ENCODE peak calls at places on chromosomes 11 and 22, in six cellular contexts. I is neuronal stem cell, K is H1, H is IMR-90, D is H9, J is mesenchymal stem cell. L is an unnamed sample.

GRCh38 chr11:134181707-134182106 is 42.1 kb downstream of the NCAPD3 start:
- DNase-seq in I (no peak), K (no peak), H (peak), D (no peak), J (no peak), L (no peak)

GRCh38 chr22:38479096-38479840 is 11.4 kb downstream of the KDELR3 start:
- DNase-seq in I (no peak), K (no peak), H (no peak), D (no peak), J (no peak), L (peak)

GRCh38 chr11:122872046-122872445 is 10.5 kb upstream of the JHY start:
- DNase-seq in I (no peak), K (no peak), H (no peak), D (no peak), J (no peak), L (peak)

GRCh38 chr11:127862406-127862805 is 725.0 kb downstream of the ETS1 start:
- DNase-seq in I (no peak), K (no peak), H (no peak), D (no peak), J (no peak), L (peak)

GRCh38 chr11:110878513-110878912 is 166.3 kb upstream of the ARHGAP20 start:
- DNase-seq in I (no peak), K (no peak), H (peak), D (no peak), J (no peak), L (no peak)

GRCh38 chr22:21726650-21727049 is 8.9 kb downstream of the YPEL1 start:
- DNase-seq in I (no peak), K (peak), H (no peak), D (peak), J (peak), L (peak)

GRCh38 chr22:45966320-45966891 is 10.6 kb downstream of the WNT7B start:
- DNase-seq in I (no peak), K (no peak), H (no peak), D (no peak), J (no peak), L (no peak)

GRCh38 chr22:26447594-26448329 is 18.7 kb downstream of the ASPHD2 start:
- DNase-seq in I (no peak), K (no peak), H (no peak), D (no peak), J (no peak), L (no peak)

GRCh38 chr11:937853-938261 is 12.2 kb downstream of the AP2A2 start:
- DNase-seq in I (no peak), K (no peak), H (no peak), D (no peak), J (no peak), L (no peak)

GRCh38 chr11:936199-936598 is 10.5 kb downstream of the AP2A2 start:
- DNase-seq in I (no peak), K (no peak), H (no peak), D (no peak), J (no peak), L (no peak)

GRCh38 chr11:942853-943252 is 17.2 kb downstream of the AP2A2 start:
- DNase-seq in I (no peak), K (no peak), H (peak), D (no peak), J (peak), L (peak)

GRCh38 chr11:944711-945470 is 19.2 kb downstream of the AP2A2 start:
- DNase-seq in I (peak), K (peak), H (peak), D (peak), J (no peak), L (peak)

DNA sequence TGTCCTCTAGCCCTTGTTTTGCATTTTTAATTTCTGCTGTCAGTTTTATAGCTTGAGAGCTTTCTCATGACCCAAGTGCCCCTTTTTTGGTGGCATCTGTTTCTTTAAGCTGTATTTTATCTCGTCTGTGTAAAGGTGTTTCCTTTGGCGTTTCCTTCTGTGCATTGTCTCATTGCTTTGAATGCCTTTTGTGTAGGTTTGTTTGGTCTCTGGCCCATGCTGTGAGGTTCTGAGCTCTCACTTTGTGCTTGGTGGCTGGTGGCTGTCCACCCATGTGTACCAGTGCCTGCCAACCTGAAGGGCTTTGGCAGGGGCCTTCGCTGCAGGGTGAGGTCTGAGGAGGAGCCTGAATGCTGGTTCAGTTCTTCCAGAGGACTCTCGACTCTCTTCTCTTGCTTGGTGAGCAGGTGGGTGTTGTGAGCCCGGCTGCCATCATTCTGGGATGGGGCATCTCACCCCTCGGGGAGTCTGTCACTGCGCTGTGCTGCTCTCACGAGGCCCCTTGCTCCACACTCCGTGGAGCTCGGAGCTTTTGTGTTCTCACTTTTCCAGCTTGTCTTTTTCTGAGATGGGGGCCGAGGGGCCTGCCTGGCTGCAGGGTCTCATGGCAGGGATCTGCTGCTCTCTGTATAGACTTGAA is 14.9 kb downstream of the AP2A2 start:
- DNase-seq in I (no peak), K (no peak), H (no peak), D (no peak), J (no peak), L (no peak)
- H4K91ac ChIP-seq in I (no peak), K (peak), H (no peak), D (no peak), J (no peak), L (no peak)

GRCh38 chr11:77819921-77820564 is 479 bp downstream of the RSF1 start:
- DNase-seq in I (peak), K (peak), H (peak), D (peak), J (peak), L (peak)
- H4K8ac ChIP-seq in I (no peak), K (peak), H (peak), D (no peak), J (peak), L (peak)

DNA sequence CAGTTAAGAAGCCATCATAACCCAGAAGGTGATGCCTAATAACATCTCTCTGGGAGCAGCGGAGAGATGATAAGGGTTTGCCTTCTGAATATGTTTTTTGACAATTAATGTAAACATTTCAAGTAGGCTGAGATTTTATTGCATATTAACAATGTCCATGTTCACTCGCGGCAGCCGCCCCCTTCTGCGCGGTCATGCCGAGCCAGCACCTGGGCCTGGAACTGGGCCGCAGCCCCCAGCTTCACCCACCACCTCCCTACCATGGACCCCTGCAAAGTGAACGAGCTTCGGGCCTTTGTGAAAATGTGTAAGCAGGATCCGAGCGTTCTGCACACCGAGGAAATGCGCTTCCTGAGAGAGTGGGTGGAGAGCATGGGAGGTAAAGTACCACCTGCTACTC is 4.3 kb upstream of the SAA1 start:
- DNase-seq in I (no peak), K (no peak), H (no peak), D (no peak), J (no peak), L (no peak)
- H2BK120ac ChIP-seq in I (no peak), K (no peak), H (no peak), D (no peak), J (no peak), L (no peak)

GRCh38 chr22:31153357-31153756 is 6.6 kb upstream of the RNF185 start:
- DNase-seq in I (no peak), K (no peak), H (no peak), D (no peak), J (no peak), L (no peak)

GRCh38 chr22:31150615-31151014 is 9.4 kb upstream of the RNF185 start:
- DNase-seq in I (no peak), K (no peak), H (no peak), D (no peak), J (no peak), L (no peak)

GRCh38 chr22:31154975-31155374 is 5.0 kb upstream of the RNF185 start:
- DNase-seq in I (no peak), K (no peak), H (no peak), D (no peak), J (no peak), L (no peak)

GRCh38 chr22:31148953-31149627 is 8.8 kb upstream of the PLA2G3 start:
- DNase-seq in I (peak), K (peak), H (peak), D (peak), J (peak), L (peak)

GRCh38 chr22:31151872-31152271 is 8.1 kb upstream of the RNF185 start:
- DNase-seq in I (no peak), K (no peak), H (no peak), D (no peak), J (no peak), L (no peak)
- H4K91ac ChIP-seq in I (no peak), K (no peak), H (no peak), D (no peak), J (no peak), L (no peak)

GRCh38 chr11:17642370-17642769 is 77.0 kb upstream of the MYOD1 start:
- DNase-seq in I (no peak), K (no peak), H (no peak), D (no peak), J (no peak), L (no peak)

GRCh38 chr11:17642980-17643379 is 76.4 kb upstream of the MYOD1 start:
- DNase-seq in I (no peak), K (no peak), H (no peak), D (no peak), J (no peak), L (no peak)

GRCh38 chr11:17646451-17647145 is 72.8 kb upstream of the MYOD1 start:
- DNase-seq in I (no peak), K (no peak), H (no peak), D (no peak), J (no peak), L (no peak)

GRCh38 chr11:17643506-17644405 is 75.6 kb upstream of the MYOD1 start:
- DNase-seq in I (no peak), K (no peak), H (no peak), D (no peak), J (no peak), L (no peak)

DNA sequence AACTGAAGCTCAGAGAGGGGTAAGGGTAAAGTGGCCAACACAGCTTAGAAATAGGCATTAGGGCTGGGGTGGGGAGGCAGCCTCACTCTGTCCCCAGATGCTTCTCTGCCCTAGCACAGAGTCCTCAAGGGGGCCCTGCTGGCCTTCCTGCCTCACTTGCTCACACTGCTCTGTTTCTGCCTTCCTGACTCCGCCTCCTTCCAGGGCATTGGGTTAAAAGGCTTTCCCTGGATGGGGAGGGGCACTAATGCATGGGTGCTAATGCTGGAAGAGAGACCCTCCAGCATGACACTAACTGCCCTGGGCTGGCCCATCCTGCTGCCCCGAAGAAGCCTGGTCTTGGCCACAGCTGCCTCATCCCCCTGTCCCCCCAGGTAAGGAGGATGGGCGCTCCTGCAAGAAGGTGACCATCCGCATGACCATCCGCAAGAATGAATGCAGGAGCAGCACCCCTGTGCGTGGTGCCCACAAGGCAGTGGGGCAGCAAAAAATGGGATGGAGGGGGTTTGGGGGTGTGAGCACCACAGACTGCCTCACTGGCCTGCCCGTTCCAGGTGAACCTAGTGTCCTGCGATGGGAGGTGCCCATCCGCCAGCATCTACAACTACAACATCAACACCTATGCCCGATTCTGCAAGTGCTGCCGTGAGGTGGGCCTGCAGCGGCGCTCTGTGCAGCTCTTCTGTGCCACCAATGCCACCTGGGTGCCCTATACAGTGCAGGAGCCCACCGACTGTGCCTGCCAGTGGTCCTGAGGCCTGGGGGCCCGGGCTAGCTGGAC is 74.0 kb upstream of the MYOD1 start:
- DNase-seq in I (no peak), K (no peak), H (no peak), D (no peak), J (no peak), L (no peak)
- H4K8ac ChIP-seq in I (no peak), K (no peak), H (no peak), D (no peak), J (no peak), L (no peak)

GRCh38 chr11:19939415-19939929 is 220.8 kb downstream of the DBX1 start:
- DNase-seq in I (no peak), K (no peak), H (no peak), D (no peak), J (no peak), L (no peak)
- H2BK120ac ChIP-seq in I (no peak), K (no peak), H (no peak), D (no peak), J (no peak), L (no peak)

GRCh38 chr11:88529426-88529825 is 191.9 kb upstream of the CTSC start:
- DNase-seq in I (no peak), K (no peak), H (no peak), D (no peak), J (no peak), L (no peak)
- H4K91ac ChIP-seq in I (no peak), K (no peak), H (no peak), D (no peak), J (no peak), L (no peak)

DNA sequence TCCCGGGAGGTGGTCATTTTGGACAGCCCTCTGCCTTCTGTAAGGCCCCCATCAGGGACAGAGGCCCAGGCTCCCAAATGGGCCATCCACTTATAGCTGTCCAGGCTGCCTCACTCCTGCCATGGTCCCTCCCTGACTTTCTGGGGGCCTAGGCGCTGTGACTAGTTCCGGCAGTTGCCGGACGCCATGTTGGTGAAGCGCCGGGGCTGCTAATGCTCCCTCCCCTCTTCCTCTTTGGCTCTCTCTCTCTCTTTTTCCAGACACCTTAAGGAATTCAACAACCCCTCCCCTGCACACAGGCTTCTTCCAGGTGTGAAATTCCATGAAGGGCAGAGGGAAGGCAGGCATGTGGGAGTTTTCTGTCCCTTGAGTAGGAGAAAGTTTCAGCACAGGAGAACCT is 445.6 kb downstream of the SOX6 start:
- DNase-seq in I (no peak), K (no peak), H (no peak), D (no peak), J (no peak), L (peak)
- H4K8ac ChIP-seq in I (no peak), K (no peak), H (no peak), D (no peak), J (no peak), L (no peak)

GRCh38 chr11:94738746-94739145 is 29.4 kb upstream of the AMOTL1 start:
- DNase-seq in I (no peak), K (no peak), H (no peak), D (no peak), J (no peak), L (no peak)

GRCh38 chr11:94732617-94733292 is 35.4 kb upstream of the AMOTL1 start:
- DNase-seq in I (no peak), K (no peak), H (peak), D (no peak), J (peak), L (no peak)

GRCh38 chr11:94734563-94735275 is 33.4 kb upstream of the AMOTL1 start:
- DNase-seq in I (no peak), K (peak), H (no peak), D (peak), J (no peak), L (peak)

GRCh38 chr11:94737171-94737611 is 31.0 kb upstream of the AMOTL1 start:
- DNase-seq in I (no peak), K (no peak), H (peak), D (no peak), J (peak), L (peak)

DNA sequence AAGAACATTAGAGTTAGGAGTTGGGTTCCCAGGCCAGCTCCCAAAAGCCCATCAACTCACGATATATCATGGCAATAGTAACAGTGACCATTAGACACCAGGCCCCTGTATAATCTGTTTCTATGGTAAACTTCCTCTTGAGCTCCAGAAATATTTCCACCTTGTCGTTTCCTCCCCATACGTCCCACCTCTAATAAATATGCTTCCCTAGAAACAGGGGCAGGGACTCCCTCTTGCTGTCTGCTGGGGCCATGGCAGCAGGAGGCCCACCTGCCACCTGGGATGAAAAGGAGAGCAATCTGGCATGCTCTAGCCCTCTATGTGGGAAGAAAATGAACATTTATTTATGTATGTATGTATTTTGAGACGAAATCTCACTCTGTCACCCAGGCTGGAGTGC is 32.2 kb upstream of the AMOTL1 start:
- DNase-seq in I (no peak), K (no peak), H (no peak), D (no peak), J (no peak), L (no peak)
- H2BK120ac ChIP-seq in I (no peak), K (peak), H (no peak), D (no peak), J (no peak), L (no peak)

GRCh38 chr11:39570526-39570925 is 1888.9 kb downstream of the LRRC4C start:
- DNase-seq in I (no peak), K (no peak), H (no peak), D (no peak), J (peak), L (peak)

GRCh38 chr11:39569784-39570183 is 1889.7 kb downstream of the LRRC4C start:
- DNase-seq in I (no peak), K (no peak), H (no peak), D (no peak), J (no peak), L (no peak)

GRCh38 chr11:39571081-39571480 is 1888.4 kb downstream of the LRRC4C start:
- DNase-seq in I (no peak), K (no peak), H (no peak), D (no peak), J (peak), L (no peak)
- H4K91ac ChIP-seq in I (no peak), K (no peak), H (no peak), D (no peak), J (no peak), L (no peak)

L was measured in trophoblast cell.